ENCODE peak calls at places on chromosomes 4 and X, in six cellular contexts. X is colonic mucosa, R is suprapubic skin, D is left lung, Y is WTC11, G is astrocyte. I is an unnamed sample.

GRCh38 chr4:15765910-15766703 is 12.0 kb upstream of the CD38 start:
- DNase-seq in D (no peak), G (no peak), Y (no peak), X (peak; percentile 27), R (no peak), I (no peak)

GRCh38 chr4:833731-834367 is 7.9 kb upstream of the CPLX1 start:
- DNase-seq in R (no peak), X (no peak), Y (no peak), D (no peak), G (no peak), I (no peak)

GRCh38 chrX:110045988-110046387 is 43.1 kb downstream of the TMEM164 start:
- DNase-seq in R (no peak), D (no peak), Y (no peak), G (no peak), X (no peak), I (no peak)

GRCh38 chr4:22515888-22516541 is at the start of gene ADGRA3:
- DNase-seq in X (peak; percentile 70), D (peak; percentile 71), G (peak; percentile 53), R (no peak), Y (peak; percentile 77), I (peak; percentile 90)

GRCh38 chr4:48815483-48815882 is 15.4 kb upstream of the OCIAD1 start:
- DNase-seq in Y (no peak), X (no peak), G (no peak), D (no peak), R (no peak), I (no peak)

GRCh38 chr4:40500781-40501180 is 128.9 kb downstream of the RBM47 start:
- DNase-seq in G (no peak), Y (no peak), R (no peak), D (no peak), X (no peak), I (no peak)

GRCh38 chr4:91256043-91256442 is 1047.7 kb upstream of the GRID2 start:
- DNase-seq in D (no peak), Y (peak; percentile 52), R (no peak), G (no peak), X (no peak), I (no peak)

GRCh38 chr4:42643685-42644084 is 13.2 kb downstream of the ATP8A1 start:
- DNase-seq in G (no peak), X (no peak), D (no peak), Y (no peak), R (no peak), I (no peak)

GRCh38 chr4:66059131-66059530 is 388.8 kb upstream of the EPHA5 start:
- DNase-seq in X (no peak), D (no peak), G (no peak), Y (no peak), R (no peak), I (no peak)

GRCh38 chr4:54402880-54403503 is 173.9 kb downstream of the PDGFRA start:
- DNase-seq in G (no peak), X (no peak), Y (peak; percentile 12), R (no peak), D (no peak), I (no peak)

GRCh38 chrX:137166591-137166990 is 132.8 kb upstream of the GPR101 start:
- DNase-seq in R (no peak), Y (peak; percentile 53), D (no peak), G (no peak), X (peak; percentile 17), I (no peak)

GRCh38 chr4:55183926-55184599 is 58.7 kb upstream of the KDR start:
- DNase-seq in R (no peak), D (no peak), X (no peak), G (peak; percentile 97), Y (peak; percentile 26), I (no peak)

GRCh38 chr4:171432536-171432935 is 380.7 kb upstream of the GALNTL6 start:
- DNase-seq in X (no peak), R (no peak), G (no peak), Y (no peak), D (no peak), I (no peak)

GRCh38 chr4:140092094-140092820 is 61.7 kb downstream of the MAML3 start:
- DNase-seq in G (no peak), D (no peak), Y (peak; percentile 70), R (peak; percentile 80), X (peak; percentile 62), I (no peak)

GRCh38 chrX:53795583-53795982 is 109.1 kb upstream of the HUWE1 start:
- DNase-seq in X (no peak), G (no peak), R (no peak), Y (no peak), D (no peak), I (no peak)

GRCh38 chrX:8737883-8738282 is 5.9 kb upstream of the ANOS1 start:
- DNase-seq in R (no peak), D (no peak), X (no peak), G (no peak), Y (no peak), I (no peak)

GRCh38 chr4:147769386-147769785 is 37.5 kb downstream of the ARHGAP10 start:
- DNase-seq in R (no peak), X (no peak), Y (no peak), G (peak; percentile 33), D (no peak), I (no peak)

GRCh38 chrX:107547621-107548020 is 80.7 kb upstream of the PRPS1 start:
- DNase-seq in X (no peak), R (no peak), Y (no peak), D (no peak), G (no peak), I (no peak)

GRCh38 chr4:139229534-139230039 is 50.4 kb downstream of the MGARP start:
- DNase-seq in X (peak; percentile 29), R (no peak), D (no peak), Y (no peak), G (peak; percentile 36), I (no peak)

GRCh38 chr4:173214661-173215060 is 46.0 kb downstream of the GALNT7 start:
- DNase-seq in Y (no peak), G (peak; percentile 70), X (no peak), R (no peak), D (no peak), I (no peak)

GRCh38 chr4:16160457-16160856 is 65.8 kb downstream of the TAPT1 start:
- DNase-seq in G (no peak), D (no peak), X (no peak), Y (no peak), R (no peak), I (no peak)

GRCh38 chr4:23202712-23203247 is 510.0 kb downstream of the GBA3 start:
- DNase-seq in Y (no peak), G (no peak), D (no peak), X (peak; percentile 21), R (no peak), I (no peak)

GRCh38 chr4:85756938-85757337 is 282.0 kb downstream of the ARHGAP24 start:
- DNase-seq in X (no peak), R (no peak), Y (peak; percentile 16), D (no peak), G (no peak), I (no peak)
- TF ChIP-seq CTCF in X (peak; percentile 28), R (no peak), Y (no peak), D (peak; percentile 19), G (peak; percentile 43), I (peak; percentile 56)

GRCh38 chrX:2828404-2829065 is at the start of gene GYG2:
- DNase-seq in G (no peak), R (no peak), X (peak; percentile 65), Y (peak; percentile 67), D (no peak), I (peak; percentile 74)
- TF ChIP-seq CTCF in G (no peak), R (no peak), X (no peak), Y (no peak), D (no peak), I (no peak)

DNA sequence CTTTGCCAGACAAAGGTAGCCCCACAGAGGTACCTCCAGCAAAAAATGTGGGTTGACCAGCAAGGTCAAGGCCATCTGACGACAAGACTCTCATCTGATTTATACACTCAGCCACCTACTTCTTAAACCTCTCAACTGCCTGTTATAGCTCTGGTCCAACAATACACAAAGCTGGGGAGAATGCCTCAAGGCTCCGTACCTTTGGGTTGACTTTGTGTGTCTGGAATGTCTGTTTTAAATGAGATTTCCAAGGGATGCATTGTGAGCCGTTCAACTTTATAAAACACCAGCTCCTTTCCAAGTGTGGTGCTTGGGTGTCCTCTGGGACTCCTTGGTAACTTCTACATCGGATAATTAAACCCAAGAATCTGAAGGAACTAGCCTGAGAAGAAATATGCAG is 167.0 kb upstream of the RPL34 start:
- DNase-seq in D (no peak), G (no peak), Y (no peak), X (no peak), R (no peak), I (no peak)
- TF ChIP-seq CTCF in D (no peak), G (no peak), Y (no peak), X (no peak), R (no peak), I (no peak)

DNA sequence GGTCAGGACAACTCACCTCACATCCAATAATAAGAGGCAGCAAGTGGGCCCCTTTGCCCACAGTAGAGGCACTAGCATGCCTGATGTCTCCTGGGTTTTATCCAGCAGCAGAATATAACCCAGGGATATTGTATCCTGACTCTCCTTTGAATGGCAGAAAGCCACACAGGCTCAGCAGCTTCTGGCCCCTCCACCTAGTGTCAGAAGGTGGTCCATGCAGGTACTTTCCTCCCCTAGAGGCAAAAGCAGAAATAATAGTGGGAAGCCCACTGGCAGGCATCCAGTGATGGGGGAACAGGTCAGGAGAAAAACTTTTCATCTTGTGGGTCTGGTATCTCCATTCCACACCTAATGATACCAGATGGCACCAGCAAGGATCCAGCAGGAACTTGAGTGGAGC is 75.5 kb upstream of the IRS4 start:
- DNase-seq in R (no peak), D (no peak), Y (peak; percentile 20), G (no peak), X (no peak), I (no peak)
- TF ChIP-seq CTCF in R (no peak), D (no peak), Y (no peak), G (no peak), X (no peak), I (no peak)

GRCh38 chr4:88060431-88060830 is 53.0 kb downstream of the PKD2 start:
- DNase-seq in D (no peak), Y (no peak), G (peak; percentile 44), R (no peak), X (no peak), I (no peak)

GRCh38 chr4:88058295-88058694 is 50.9 kb downstream of the PKD2 start:
- DNase-seq in R (no peak), X (no peak), D (no peak), G (no peak), Y (no peak), I (no peak)

GRCh38 chr4:88059781-88060180 is 52.3 kb downstream of the PKD2 start:
- DNase-seq in G (no peak), Y (no peak), X (no peak), R (no peak), D (no peak), I (no peak)

GRCh38 chr4:88054229-88054628 is 46.8 kb downstream of the PKD2 start:
- DNase-seq in G (peak; percentile 4), R (no peak), X (no peak), Y (no peak), D (no peak), I (no peak)

DNA sequence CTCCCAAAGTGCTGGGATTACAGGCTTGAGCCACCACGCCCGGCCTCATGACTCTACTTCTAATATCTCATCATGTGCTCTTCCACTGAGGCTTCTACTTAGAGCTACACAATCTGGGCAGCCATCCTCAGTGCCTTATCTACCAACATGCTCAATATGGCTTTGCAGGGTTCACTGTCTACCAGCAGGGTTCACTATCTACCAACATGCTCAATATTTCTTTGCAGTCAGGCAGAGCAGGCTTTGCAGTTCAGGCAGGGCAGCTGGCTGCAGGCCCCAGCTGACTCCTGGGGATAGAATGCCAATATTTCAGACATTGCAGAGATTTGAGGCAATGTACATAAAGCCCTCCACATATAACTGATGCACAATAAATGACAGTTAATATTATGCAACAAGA is 47.5 kb downstream of the PKD2 start:
- DNase-seq in R (no peak), X (peak; percentile 32), G (peak; percentile 23), D (no peak), Y (peak; percentile 23), I (no peak)
- TF ChIP-seq CTCF in R (no peak), X (peak; percentile 53), G (peak; percentile 50), D (no peak), Y (peak; percentile 21), I (peak; percentile 49)